ENCODE peak calls at places on chromosome 20, in seven cellular contexts. D is Peyer's patch, R is sigmoid colon, P is spleen, M is ovary, T is transverse colon, K is breast epithelium. C is an unnamed sample.

GRCh38 chr20:8602389-8603116 is 466.3 kb upstream of the PLCB4 start:
- DNase-seq in D (no peak), R (no peak), P (no peak), M (no peak), T (no peak), K (no peak), C (no peak)

GRCh38 chr20:40814328-40814960 is 125.4 kb upstream of the MAFB start:
- DNase-seq in D (no peak), R (no peak), P (no peak), M (no peak), T (no peak), K (no peak), C (no peak)

GRCh38 chr20:25247100-25247665 is 702 bp upstream of the PYGB start:
- DNase-seq in D (peak; percentile 78), R (peak; percentile 83), P (no peak), M (no peak), T (peak; percentile 79), K (no peak), C (no peak)

GRCh38 chr20:47127986-47128385 is 228.5 kb downstream of the ZMYND8 start:
- DNase-seq in D (no peak), R (no peak), P (no peak), M (no peak), T (no peak), K (no peak), C (no peak)

GRCh38 chr20:47886454-47887041 is 101.3 kb upstream of the SULF2 start:
- DNase-seq in D (no peak), R (no peak), P (no peak), M (no peak), T (no peak), K (no peak), C (no peak)

GRCh38 chr20:45946149-45946970 is 11.9 kb downstream of the PCIF1 start:
- DNase-seq in D (peak; percentile 77), R (peak; percentile 87), P (peak; percentile 83), M (peak; percentile 83), T (peak; percentile 54), K (no peak), C (peak; percentile 95)

GRCh38 chr20:38109657-38110524 is 55.2 kb downstream of the TGM2 start:
- DNase-seq in D (peak; percentile 82), R (peak; percentile 91), P (no peak), M (no peak), T (peak; percentile 51), K (no peak), C (peak; percentile 94)

GRCh38 chr20:2293971-2294370 is 1.8 kb upstream of the TGM3 start:
- DNase-seq in D (peak; percentile 14), R (no peak), P (no peak), M (no peak), T (no peak), K (no peak), C (no peak)

GRCh38 chr20:11140359-11140758 is 466.6 kb upstream of the JAG1 start:
- DNase-seq in D (no peak), R (no peak), P (no peak), M (no peak), T (no peak), K (no peak), C (no peak)

GRCh38 chr20:10423735-10424134 is 10.3 kb downstream of the MKKS start:
- DNase-seq in D (no peak), R (no peak), P (no peak), M (no peak), T (no peak), K (no peak), C (no peak)

GRCh38 chr20:37337208-37337955 is 8.6 kb upstream of the SRC start:
- DNase-seq in D (no peak), R (no peak), P (peak; percentile 58), M (no peak), T (no peak), K (no peak), C (no peak)

GRCh38 chr20:22890605-22891300 is 144.4 kb upstream of the SSTR4 start:
- DNase-seq in D (no peak), R (no peak), P (no peak), M (no peak), T (no peak), K (no peak), C (peak; percentile 87)

GRCh38 chr20:24448170-24448569 is 21.3 kb upstream of the SYNDIG1 start:
- DNase-seq in D (no peak), R (no peak), P (no peak), M (no peak), T (no peak), K (no peak), C (no peak)

GRCh38 chr20:43949741-43950618 is 35.3 kb downstream of the TOX2 start:
- DNase-seq in D (peak; percentile 89), R (no peak), P (peak; percentile 91), M (no peak), T (peak; percentile 59), K (no peak), C (no peak)

GRCh38 chr20:43955244-43956191 is 40.9 kb downstream of the TOX2 start:
- DNase-seq in D (no peak), R (no peak), P (peak; percentile 80), M (peak; percentile 29), T (no peak), K (no peak), C (no peak)

GRCh38 chr20:43954704-43955243 is 40.1 kb downstream of the TOX2 start:
- DNase-seq in D (no peak), R (no peak), P (no peak), M (no peak), T (no peak), K (no peak), C (no peak)

GRCh38 chr20:43957392-43957791 is 42.7 kb downstream of the TOX2 start:
- DNase-seq in D (no peak), R (no peak), P (no peak), M (no peak), T (no peak), K (no peak), C (no peak)

DNA sequence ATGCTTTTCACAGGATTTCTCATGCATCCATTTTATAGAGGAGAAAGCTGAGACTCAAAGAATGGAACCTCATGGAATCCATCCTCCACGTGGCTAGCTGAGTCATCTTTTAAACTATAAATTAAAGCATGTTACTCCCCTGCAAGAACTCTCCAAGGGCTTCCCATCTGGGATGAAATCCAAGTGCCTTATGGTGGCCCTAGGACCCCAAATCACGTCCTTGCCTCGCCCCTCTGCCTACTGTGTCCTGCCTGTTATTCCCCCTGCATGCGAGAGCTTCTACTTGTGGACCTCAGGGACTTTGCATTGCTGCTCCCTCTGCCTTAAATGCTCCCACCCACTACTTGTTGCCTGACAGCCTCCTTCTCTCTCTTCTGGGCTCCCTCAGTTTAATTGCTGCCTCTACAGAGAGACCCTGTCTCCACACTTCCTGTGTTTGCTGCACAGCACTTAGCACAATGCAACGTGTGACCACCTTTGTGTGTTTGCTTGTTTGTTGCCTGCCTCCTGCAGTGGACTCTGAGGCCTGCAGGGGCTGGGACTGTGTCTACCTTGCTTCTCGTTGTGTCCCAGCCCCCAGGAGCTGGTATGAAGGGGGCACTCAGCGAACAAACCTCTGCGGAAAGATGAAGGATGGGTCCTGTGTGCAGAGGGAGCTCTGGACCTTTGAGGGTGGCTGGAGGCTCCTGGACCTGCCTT is 39.4 kb downstream of the TOX2 start:
- DNase-seq in D (no peak), R (no peak), P (peak; percentile 64), M (no peak), T (no peak), K (no peak), C (no peak)
- H3K4me1 ChIP-seq in D (no peaks in the 10 kb centered on the region), R (peaks cover 17% of the 10 kb centered on the region), P (peaks cover 36% of the 10 kb centered on the region), M (peaks cover 9% of the 10 kb centered on the region), T (peaks cover 20% of the 10 kb centered on the region), K (no peaks in the 10 kb centered on the region), C (peaks cover 64% of the 10 kb centered on the region)

DNA sequence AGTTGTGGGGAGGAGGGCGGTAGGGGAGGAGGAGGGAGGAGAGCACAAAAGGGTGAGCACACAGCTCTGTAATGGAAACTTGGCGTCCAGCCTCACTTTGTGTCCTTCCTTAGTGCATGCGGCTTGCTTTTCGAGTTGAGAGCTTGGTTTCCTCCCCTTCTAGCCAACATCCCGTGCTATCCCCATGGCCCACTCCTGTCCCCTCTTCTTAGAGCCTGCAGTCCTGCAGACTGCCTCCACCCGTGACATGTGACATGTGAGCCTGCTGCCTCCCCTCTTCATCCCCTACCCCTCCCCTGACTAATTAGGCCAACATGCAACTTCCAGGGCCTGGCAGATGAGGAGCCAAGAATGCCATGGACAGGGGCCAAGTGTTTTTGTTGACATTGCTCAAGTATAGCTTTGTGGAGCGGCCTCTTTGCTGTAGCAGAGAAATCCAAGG is 63.2 kb downstream of the SLC24A3 start:
- DNase-seq in D (peak; percentile 76), R (peak; percentile 93), P (no peak), M (peak; percentile 87), T (peak; percentile 63), K (peak; percentile 84), C (no peak)
- H3K27ac ChIP-seq in D (peak overlapping the region; percentile 69), R (peak overlapping the region; percentile 56), P (peak overlapping the region; percentile 73), M (peak overlapping the region; percentile 86), T (peak overlapping the region; percentile 65), K (peak overlapping the region; percentile 84), C (peak overlapping the region; percentile 37)

DNA sequence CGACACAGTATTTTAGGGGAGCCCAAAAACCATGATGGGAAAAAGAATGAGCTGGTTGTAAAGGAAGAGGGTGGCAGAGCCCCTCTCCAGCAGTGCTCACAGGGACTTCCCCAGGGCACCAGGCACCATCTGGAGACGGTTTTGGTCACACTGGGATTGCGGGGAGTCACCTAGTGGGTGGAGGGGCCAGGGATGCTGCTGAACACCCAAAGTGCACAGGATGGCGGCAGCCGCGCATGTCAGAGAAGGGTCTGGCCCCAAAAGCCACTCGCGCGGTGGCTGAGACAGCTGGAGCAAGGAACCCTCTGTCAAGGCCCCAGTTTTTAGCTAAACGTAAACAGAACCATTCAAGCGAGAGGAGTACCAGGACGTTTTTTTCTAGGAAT is 10.8 kb downstream of the CTSZ start:
- DNase-seq in D (no peak), R (no peak), P (no peak), M (no peak), T (no peak), K (no peak), C (no peak)
- TF ChIP-seq POLR2A in D (no peak), R (no peak), P (no peak), M (no peak), T (no peak), K (no peak), C (no peak)

GRCh38 chr20:52622086-52622485 is 350.1 kb upstream of the TSHZ2 start:
- DNase-seq in D (no peak), R (no peak), P (no peak), M (no peak), T (no peak), K (no peak), C (no peak)

GRCh38 chr20:52619671-52620070 is 352.5 kb upstream of the TSHZ2 start:
- DNase-seq in D (no peak), R (no peak), P (no peak), M (no peak), T (no peak), K (no peak), C (no peak)

GRCh38 chr20:52621401-52621800 is 350.8 kb upstream of the TSHZ2 start:
- DNase-seq in D (no peak), R (no peak), P (no peak), M (no peak), T (no peak), K (no peak), C (no peak)

GRCh38 chr20:52619101-52619500 is 353.1 kb upstream of the TSHZ2 start:
- DNase-seq in D (no peak), R (no peak), P (no peak), M (no peak), T (no peak), K (no peak), C (no peak)

GRCh38 chr20:52624270-52624669 is 347.9 kb upstream of the TSHZ2 start:
- DNase-seq in D (no peak), R (no peak), P (no peak), M (no peak), T (no peak), K (no peak), C (no peak)
- H3K4me1 ChIP-seq in D (no peaks in the 10 kb centered on the region), R (no peaks in the 10 kb centered on the region), P (no peaks in the 10 kb centered on the region), M (no peaks in the 10 kb centered on the region), T (no peaks in the 10 kb centered on the region), K (no peaks in the 10 kb centered on the region), C (no peaks in the 10 kb centered on the region)

GRCh38 chr20:18590163-18590562 is 2.3 kb downstream of the DTD1 start:
- DNase-seq in D (no peak), R (no peak), P (no peak), M (no peak), T (no peak), K (no peak), C (no peak)
- H3K27ac ChIP-seq in D (no peak overlapping the region), R (no peak overlapping the region), P (peak overlapping the region; percentile 23), M (no peak overlapping the region), T (no peak overlapping the region), K (no peak overlapping the region), C (no peak overlapping the region)

C was measured in esophagus muscularis mucosa.